ENCODE peak calls at places on chromosomes 5 and 9, in eight cellular contexts. One of them, this sample, is unnamed.

GRCh38 chr9:19967567-19968459 is 179.0 kb upstream of the SLC24A2 start:
- DNase-seq in GM04504: no peak
- DNase-seq in NCI-H510A treated with DMSO at 0.1 percent for 48 hours: no peak
- DNase-seq in upper lobe of right lung: no peak
- DNase-seq in heart left ventricle: no peak
- DNase-seq in fibroblast of gingiva: no peak
- DNase-seq in left ventricle myocardium superior: no peak
- DNase-seq in HTR-8/SVneo: no peak
- DNase-seq in this sample: no peak

GRCh38 chr9:21777701-21778100 is 24.7 kb upstream of the MTAP start:
- DNase-seq in GM04504: peak
- DNase-seq in NCI-H510A treated with DMSO at 0.1 percent for 48 hours: no peak
- DNase-seq in upper lobe of right lung: no peak
- DNase-seq in heart left ventricle: no peak
- DNase-seq in fibroblast of gingiva: peak
- DNase-seq in left ventricle myocardium superior: no peak
- DNase-seq in HTR-8/SVneo: no peak
- DNase-seq in this sample: no peak

GRCh38 chr9:91134608-91135007 is 227.1 kb downstream of the AUH start:
- DNase-seq in GM04504: no peak
- DNase-seq in NCI-H510A treated with DMSO at 0.1 percent for 48 hours: no peak
- DNase-seq in upper lobe of right lung: no peak
- DNase-seq in heart left ventricle: no peak
- DNase-seq in fibroblast of gingiva: no peak
- DNase-seq in left ventricle myocardium superior: no peak
- DNase-seq in HTR-8/SVneo: no peak
- DNase-seq in this sample: no peak

GRCh38 chr9:126211441-126212074 is 115.1 kb upstream of the MVB12B start:
- DNase-seq in GM04504: no peak
- DNase-seq in NCI-H510A treated with DMSO at 0.1 percent for 48 hours: no peak
- DNase-seq in upper lobe of right lung: no peak
- DNase-seq in heart left ventricle: no peak
- DNase-seq in fibroblast of gingiva: no peak
- DNase-seq in left ventricle myocardium superior: no peak
- DNase-seq in HTR-8/SVneo: no peak
- DNase-seq in this sample: no peak

GRCh38 chr9:127809002-127809561 is 6.4 kb downstream of the FPGS start:
- DNase-seq in GM04504: no peak
- DNase-seq in NCI-H510A treated with DMSO at 0.1 percent for 48 hours: no peak
- DNase-seq in upper lobe of right lung: no peak
- DNase-seq in heart left ventricle: no peak
- DNase-seq in fibroblast of gingiva: no peak
- DNase-seq in left ventricle myocardium superior: no peak
- DNase-seq in HTR-8/SVneo: no peak
- DNase-seq in this sample: no peak

GRCh38 chr5:2780421-2781171 is 29.1 kb upstream of the IRX2 start:
- DNase-seq in GM04504: no peak
- DNase-seq in NCI-H510A treated with DMSO at 0.1 percent for 48 hours: no peak
- DNase-seq in upper lobe of right lung: peak
- DNase-seq in heart left ventricle: no peak
- DNase-seq in fibroblast of gingiva: no peak
- DNase-seq in left ventricle myocardium superior: no peak
- DNase-seq in HTR-8/SVneo: no peak
- DNase-seq in this sample: no peak

GRCh38 chr5:135930029-135930948 is 24.5 kb downstream of the LECT2 start:
- DNase-seq in GM04504: no peak
- DNase-seq in NCI-H510A treated with DMSO at 0.1 percent for 48 hours: no peak
- DNase-seq in upper lobe of right lung: no peak
- DNase-seq in heart left ventricle: no peak
- DNase-seq in fibroblast of gingiva: no peak
- DNase-seq in left ventricle myocardium superior: peak
- DNase-seq in HTR-8/SVneo: peak
- DNase-seq in this sample: no peak

GRCh38 chr5:142977363-142978051 is 207.3 kb downstream of the ARHGAP26 start:
- DNase-seq in GM04504: no peak
- DNase-seq in NCI-H510A treated with DMSO at 0.1 percent for 48 hours: no peak
- DNase-seq in upper lobe of right lung: no peak
- DNase-seq in heart left ventricle: peak
- DNase-seq in fibroblast of gingiva: peak
- DNase-seq in left ventricle myocardium superior: no peak
- DNase-seq in HTR-8/SVneo: peak
- DNase-seq in this sample: no peak

GRCh38 chr9:113320051-113320450 is 16.9 kb upstream of the RNF183 start:
- DNase-seq in GM04504: no peak
- DNase-seq in NCI-H510A treated with DMSO at 0.1 percent for 48 hours: no peak
- DNase-seq in upper lobe of right lung: no peak
- DNase-seq in heart left ventricle: no peak
- DNase-seq in fibroblast of gingiva: no peak
- DNase-seq in left ventricle myocardium superior: no peak
- DNase-seq in HTR-8/SVneo: no peak
- DNase-seq in this sample: no peak

GRCh38 chr5:176748967-176749935 is 61.1 kb upstream of the UNC5A start:
- DNase-seq in GM04504: no peak
- DNase-seq in NCI-H510A treated with DMSO at 0.1 percent for 48 hours: no peak
- DNase-seq in upper lobe of right lung: peak
- DNase-seq in heart left ventricle: no peak
- DNase-seq in fibroblast of gingiva: no peak
- DNase-seq in left ventricle myocardium superior: no peak
- DNase-seq in HTR-8/SVneo: no peak
- DNase-seq in this sample: no peak

GRCh38 chr5:88952344-88952743 is 69.4 kb upstream of the MEF2C start:
- DNase-seq in GM04504: no peak
- DNase-seq in NCI-H510A treated with DMSO at 0.1 percent for 48 hours: peak
- DNase-seq in upper lobe of right lung: no peak
- DNase-seq in heart left ventricle: no peak
- DNase-seq in fibroblast of gingiva: no peak
- DNase-seq in left ventricle myocardium superior: no peak
- DNase-seq in HTR-8/SVneo: no peak
- DNase-seq in this sample: no peak

GRCh38 chr9:128081052-128081451 is 13.0 kb downstream of the SLC25A25 start:
- DNase-seq in GM04504: peak
- DNase-seq in NCI-H510A treated with DMSO at 0.1 percent for 48 hours: peak
- DNase-seq in upper lobe of right lung: no peak
- DNase-seq in heart left ventricle: no peak
- DNase-seq in fibroblast of gingiva: peak
- DNase-seq in left ventricle myocardium superior: no peak
- DNase-seq in HTR-8/SVneo: no peak
- DNase-seq in this sample: no peak

GRCh38 chr9:96383165-96383939 is at the start of gene SLC35D2:
- DNase-seq in GM04504: peak
- DNase-seq in NCI-H510A treated with DMSO at 0.1 percent for 48 hours: peak
- DNase-seq in upper lobe of right lung: peak
- DNase-seq in heart left ventricle: peak
- DNase-seq in fibroblast of gingiva: peak
- DNase-seq in left ventricle myocardium superior: peak
- DNase-seq in HTR-8/SVneo: peak
- DNase-seq in this sample: peak

GRCh38 chr9:76688471-76689238 is 75.6 kb upstream of the PCA3 start:
- DNase-seq in GM04504: no peak
- DNase-seq in NCI-H510A treated with DMSO at 0.1 percent for 48 hours: peak
- DNase-seq in upper lobe of right lung: no peak
- DNase-seq in heart left ventricle: no peak
- DNase-seq in fibroblast of gingiva: peak
- DNase-seq in left ventricle myocardium superior: no peak
- DNase-seq in HTR-8/SVneo: no peak
- DNase-seq in this sample: no peak

This sample was measured in left ventricle myocardium inferior.